ENCODE peak calls at places on chromosome 11, in seven cellular contexts. V, F, H, Z, L, P and U are unnamed samples.

GRCh38 chr11:67273260-67273990 is 7.2 kb downstream of the GRK2 start:
- DNase-seq in L (no peak), Z (no peak), F (no peak), P (no peak), H (no peak), V (no peak), U (no peak)

GRCh38 chr11:96264364-96264763 is 78.6 kb downstream of the MAML2 start:
- DNase-seq in Z (no peak), P (no peak), L (no peak), F (no peak), V (peak), H (no peak), U (no peak)

GRCh38 chr11:32434387-32435151 is 770 bp downstream of the WT1 start:
- DNase-seq in F (no peak), L (no peak), Z (no peak), H (no peak), P (no peak), V (peak), U (no peak)

GRCh38 chr11:128336203-128336602 is 251.2 kb downstream of the ETS1 start:
- DNase-seq in L (no peak), P (peak), Z (peak), F (no peak), V (peak), H (peak), U (no peak)

GRCh38 chr11:112584674-112585073 is 324.0 kb upstream of the PLET1 start:
- DNase-seq in H (no peak), V (no peak), Z (no peak), F (no peak), P (no peak), L (no peak), U (no peak)

GRCh38 chr11:124069429-124070401 is 28.6 kb upstream of the OR10G7 start:
- DNase-seq in P (peak), L (peak), F (peak), Z (peak), V (peak), H (peak), U (no peak)

GRCh38 chr11:76185931-76186401 is 20.3 kb downstream of the WNT11 start:
- DNase-seq in L (no peak), P (no peak), F (peak), Z (no peak), H (no peak), V (no peak), U (no peak)

GRCh38 chr11:6862961-6863360 is at the start of gene OR10A2:
- DNase-seq in P (no peak), F (peak), H (no peak), Z (no peak), V (no peak), L (no peak), U (no peak)

GRCh38 chr11:64343740-64344133 is 3.7 kb downstream of the CCDC88B start:
- DNase-seq in L (no peak), P (no peak), Z (no peak), H (no peak), F (peak), V (no peak), U (no peak)

GRCh38 chr11:122700676-122701075 is 45.2 kb downstream of the UBASH3B start:
- DNase-seq in F (no peak), V (no peak), P (no peak), Z (no peak), L (no peak), H (no peak), U (no peak)

GRCh38 chr11:76166314-76166713 is 40.0 kb downstream of the WNT11 start:
- DNase-seq in L (no peak), F (peak), H (no peak), P (no peak), V (peak), Z (no peak), U (no peak)

GRCh38 chr11:9605742-9606141 is 32.3 kb downstream of the WEE1 start:
- DNase-seq in L (no peak), P (no peak), F (no peak), Z (no peak), V (no peak), H (no peak), U (no peak)

GRCh38 chr11:67583319-67584204 is at the start of gene GSTP1:
- DNase-seq in Z (peak), F (peak), P (peak), L (peak), V (peak), H (peak), U (no peak)

GRCh38 chr11:126510621-126511370 is 155.3 kb downstream of the ST3GAL4 start:
- DNase-seq in H (peak), L (no peak), V (no peak), Z (no peak), F (peak), P (no peak), U (no peak)

GRCh38 chr11:12717851-12718291 is 43.6 kb downstream of the TEAD1 start:
- DNase-seq in F (no peak), V (peak), L (peak), H (peak), Z (no peak), P (no peak), U (no peak)

GRCh38 chr11:61011950-61012830 is 40.7 kb downstream of the CD6 start:
- DNase-seq in Z (no peak), H (no peak), V (peak), P (no peak), L (no peak), F (peak), U (no peak)

GRCh38 chr11:44950625-44951472 is at the start of gene TP53I11:
- DNase-seq in V (peak), Z (peak), P (peak), H (no peak), F (peak), L (peak), U (no peak)

GRCh38 chr11:130522284-130522961 is 74.0 kb downstream of the ADAMTS15 start:
- DNase-seq in V (peak), P (peak), L (no peak), Z (peak), F (peak), H (peak), U (no peak)

GRCh38 chr11:2086239-2087040 is 52.7 kb downstream of the IGF2 start:
- DNase-seq in V (no peak), H (no peak), F (no peak), L (no peak), P (no peak), Z (no peak), U (no peak)

GRCh38 chr11:70415176-70415575 is 16.8 kb downstream of the CTTN start:
- DNase-seq in V (no peak), P (peak), Z (peak), F (peak), L (no peak), H (no peak), U (no peak)

GRCh38 chr11:26028294-26028954 is 303.5 kb upstream of the ANO3 start:
- DNase-seq in P (no peak), H (peak), V (peak), L (no peak), Z (peak), F (no peak), U (no peak)

GRCh38 chr11:97610000-97610399 is 1220.2 kb downstream of the JRKL start:
- DNase-seq in Z (no peak), P (no peak), V (no peak), L (no peak), F (no peak), H (no peak), U (no peak)

GRCh38 chr11:121460941-121461514 is 8.3 kb upstream of the SORL1-AS1 start:
- DNase-seq in L (no peak), P (no peak), V (no peak), Z (no peak), F (no peak), H (no peak), U (no peak)

GRCh38 chr11:118290923-118291322 is 13.6 kb upstream of the CD3E start:
- DNase-seq in H (peak), P (no peak), F (no peak), Z (no peak), L (no peak), V (peak), U (no peak)

GRCh38 chr11:96162816-96163499 is 180.0 kb downstream of the MAML2 start:
- DNase-seq in V (peak), H (no peak), P (peak), F (peak), Z (no peak), L (no peak), U (peak)

GRCh38 chr11:68999093-68999747 is 13.8 kb downstream of the MRGPRF start:
- DNase-seq in V (no peak), P (no peak), H (no peak), F (no peak), L (no peak), Z (no peak), U (no peak)

GRCh38 chr11:6626971-6627761 is 7.9 kb upstream of the TPP1 start:
- DNase-seq in V (no peak), P (no peak), L (no peak), F (no peak), Z (no peak), H (no peak), U (no peak)

GRCh38 chr11:112610996-112611795 is 350.0 kb upstream of the NCAM1 start:
- DNase-seq in L (no peak), P (no peak), H (no peak), F (no peak), V (peak), Z (no peak), U (no peak)

GRCh38 chr11:118437736-118438125 is 1.4 kb downstream of the KMT2A start:
- DNase-seq in L (peak), P (no peak), V (no peak), F (peak), H (no peak), Z (no peak), U (no peak)

GRCh38 chr11:36109850-36110606 is 166.2 kb downstream of the LDLRAD3 start:
- DNase-seq in F (peak), H (no peak), P (no peak), V (no peak), L (no peak), Z (no peak), U (no peak)

GRCh38 chr11:12045914-12046635 is 37.6 kb upstream of the DKK3 start:
- DNase-seq in F (no peak), P (no peak), V (no peak), Z (no peak), H (no peak), L (no peak), U (no peak)

GRCh38 chr11:118241191-118242098 is 10.7 kb downstream of the MPZL3 start:
- DNase-seq in L (peak), Z (no peak), F (peak), H (peak), P (no peak), V (peak), U (no peak)

GRCh38 chr11:72814831-72815618 is 814 bp downstream of the ATG16L2 start:
- DNase-seq in Z (no peak), F (peak), V (peak), H (peak), L (peak), P (peak), U (no peak)

GRCh38 chr11:1573077-1573846 is 1.2 kb upstream of the DUSP8 start:
- DNase-seq in L (no peak), Z (no peak), V (peak), H (no peak), F (no peak), P (no peak), U (no peak)

GRCh38 chr11:58576792-58577440 is 1.3 kb upstream of the LPXN start:
- DNase-seq in P (no peak), V (peak), Z (no peak), L (no peak), H (peak), F (peak), U (no peak)

GRCh38 chr11:112610494-112610893 is 349.8 kb upstream of the PLET1 start:
- DNase-seq in H (no peak), V (peak), F (no peak), Z (no peak), P (no peak), L (no peak), U (no peak)

GRCh38 chr11:67268036-67268683 is 1.9 kb downstream of the GRK2 start:
- DNase-seq in L (peak), H (no peak), V (no peak), P (no peak), Z (no peak), F (no peak), U (no peak)

GRCh38 chr11:2180775-2181370 is 9.3 kb upstream of the TH start:
- DNase-seq in V (peak), F (no peak), L (no peak), H (peak), Z (no peak), P (no peak), U (no peak)

GRCh38 chr11:76385903-76386302 is 4.8 kb downstream of the GVQW3 start:
- DNase-seq in P (no peak), Z (no peak), L (no peak), V (no peak), F (peak), H (peak), U (no peak)